ENCODE peak calls at places on chromosome 17, in five cellular contexts. N is SHP77; K is GM19239; Y is activated naive CD4-positive, alpha-beta T cell treated with Interleukin-2 at 50 U/mL for 16 hours; X is HTR-8/SVneo. L is an unnamed sample.

GRCh38 chr17:50843150-50843905 is 7.9 kb downstream of the WFIKKN2 start:
- DNase-seq in N (no peak), K (no peak), Y (no peak), X (no peak), L (no peak)

GRCh38 chr17:32495347-32496253 is 8.8 kb downstream of the CDK5R1 start:
- DNase-seq in N (no peak), K (no peak), Y (no peak), X (no peak), L (no peak)

GRCh38 chr17:71942626-71943025 is 178.2 kb upstream of the SOX9 start:
- DNase-seq in N (no peak), K (no peak), Y (no peak), X (no peak), L (no peak)

GRCh38 chr17:9802294-9802693 is 10.9 kb upstream of the DHRS7C start:
- DNase-seq in N (no peak), K (no peak), Y (no peak), X (peak), L (no peak)

GRCh38 chr17:60258313-60258712 is 108.5 kb downstream of the CA4 start:
- DNase-seq in N (no peak), K (no peak), Y (no peak), X (no peak), L (no peak)

GRCh38 chr17:79809530-79810137 is 12.8 kb upstream of the CBX8 start:
- DNase-seq in N (peak), K (no peak), Y (no peak), X (no peak), L (no peak)

GRCh38 chr17:78315355-78316114 is 44.3 kb downstream of the SOCS3 start:
- DNase-seq in N (peak), K (peak), Y (peak), X (peak), L (no peak)

GRCh38 chr17:37608369-37609169 is 649 bp downstream of the SYNRG start:
- DNase-seq in N (peak), K (no peak), Y (peak), X (peak), L (peak)

GRCh38 chr17:68246271-68247028 is 1.4 kb upstream of the AMZ2 start:
- DNase-seq in N (no peak), K (no peak), Y (no peak), X (no peak), L (no peak)

GRCh38 chr17:2804912-2805311 is 8.7 kb downstream of the RAP1GAP2 start:
- DNase-seq in N (no peak), K (no peak), Y (no peak), X (no peak), L (no peak)

GRCh38 chr17:49388692-49389513 is 25.8 kb downstream of the PHB1 start:
- DNase-seq in N (no peak), K (no peak), Y (no peak), X (no peak), L (no peak)

GRCh38 chr17:15954222-15954621 is 9.3 kb downstream of the ADORA2B start:
- DNase-seq in N (no peak), K (no peak), Y (no peak), X (peak), L (no peak)

GRCh38 chr17:28953444-28954118 is 2.3 kb upstream of the PHF12 start:
- DNase-seq in N (peak), K (peak), Y (peak), X (peak), L (peak)

GRCh38 chr17:40068129-40068581 is 5.4 kb downstream of the THRA start:
- DNase-seq in N (no peak), K (no peak), Y (no peak), X (no peak), L (no peak)

GRCh38 chr17:46120078-46120477 is 73.2 kb downstream of the KANSL1 start:
- DNase-seq in N (no peak), K (no peak), Y (no peak), X (no peak), L (no peak)